ENCODE peak calls at places on chromosomes 12 and 14, in four cellular contexts. One of them, this sample, is unnamed.
A peak's percentile ranks its signal among the peaks of the same experiment; 100 is the strongest.

GRCh38 chr14:63175531-63175930 is 28.7 kb upstream of the RHOJ start:
- DNase-seq in GDM1: no peak
- DNase-seq in activated B cell treated with CpG ODN at 0.5 μM for 24 hours: no peak
- DNase-seq in NCI-H1417: no peak
- DNase-seq in this sample: no peak

GRCh38 chr14:93037354-93037753 is 78.4 kb downstream of the ITPK1 start:
- DNase-seq in GDM1: no peak
- DNase-seq in activated B cell treated with CpG ODN at 0.5 μM for 24 hours: no peak
- DNase-seq in NCI-H1417: no peak
- DNase-seq in this sample: no peak

GRCh38 chr14:104435147-104436046 is 144.2 kb upstream of the C14orf180 start:
- DNase-seq in GDM1: no peak
- DNase-seq in activated B cell treated with CpG ODN at 0.5 μM for 24 hours: no peak
- DNase-seq in NCI-H1417: no peak
- DNase-seq in this sample: no peak

GRCh38 chr14:100807979-100808734 is 17.8 kb upstream of the MEG3 start:
- DNase-seq in GDM1: no peak
- DNase-seq in activated B cell treated with CpG ODN at 0.5 μM for 24 hours: no peak
- DNase-seq in NCI-H1417: no peak
- DNase-seq in this sample: no peak

GRCh38 chr14:64620910-64621309 is 71.1 kb downstream of the PPP1R36 start:
- DNase-seq in GDM1: no peak
- DNase-seq in activated B cell treated with CpG ODN at 0.5 μM for 24 hours: no peak
- DNase-seq in NCI-H1417: no peak
- DNase-seq in this sample: no peak

GRCh38 chr12:32718926-32719325 is 36.8 kb downstream of the YARS2 start:
- DNase-seq in GDM1: no peak
- DNase-seq in activated B cell treated with CpG ODN at 0.5 μM for 24 hours: no peak
- DNase-seq in NCI-H1417: no peak
- DNase-seq in this sample: no peak

GRCh38 chr12:91140660-91141045 is 29.4 kb upstream of the LUM start:
- DNase-seq in GDM1: no peak
- DNase-seq in activated B cell treated with CpG ODN at 0.5 μM for 24 hours: no peak
- DNase-seq in NCI-H1417: no peak
- DNase-seq in this sample: no peak

GRCh38 chr12:26112232-26112631 is 12.6 kb downstream of the BHLHE41 start:
- DNase-seq in GDM1: no peak
- DNase-seq in activated B cell treated with CpG ODN at 0.5 μM for 24 hours: no peak
- DNase-seq in NCI-H1417: no peak
- DNase-seq in this sample: no peak

GRCh38 chr12:104555650-104556049 is 98.9 kb downstream of the CHST11 start:
- DNase-seq in GDM1: no peak
- DNase-seq in activated B cell treated with CpG ODN at 0.5 μM for 24 hours: no peak
- DNase-seq in NCI-H1417: peak; percentile 19
- DNase-seq in this sample: no peak

GRCh38 chr12:81639196-81639595 is 120.0 kb downstream of the PPFIA2 start:
- DNase-seq in GDM1: no peak
- DNase-seq in activated B cell treated with CpG ODN at 0.5 μM for 24 hours: no peak
- DNase-seq in NCI-H1417: no peak
- DNase-seq in this sample: no peak

GRCh38 chr12:12207746-12208145 is 59.1 kb downstream of the LRP6 start:
- DNase-seq in GDM1: no peak
- DNase-seq in activated B cell treated with CpG ODN at 0.5 μM for 24 hours: no peak
- DNase-seq in NCI-H1417: no peak
- DNase-seq in this sample: peak; percentile 26

GRCh38 chr14:64806202-64806861 is 73.4 kb downstream of the SPTB start:
- DNase-seq in GDM1: no peak
- DNase-seq in activated B cell treated with CpG ODN at 0.5 μM for 24 hours: no peak
- DNase-seq in NCI-H1417: no peak
- DNase-seq in this sample: no peak

GRCh38 chr12:54596526-54596946 is 8.1 kb upstream of the PPP1R1A start:
- DNase-seq in GDM1: no peak
- DNase-seq in activated B cell treated with CpG ODN at 0.5 μM for 24 hours: no peak
- DNase-seq in NCI-H1417: peak; percentile 56
- DNase-seq in this sample: peak; percentile 67

GRCh38 chr14:53011053-53011462 is 60.2 kb upstream of the FERMT2 start:
- DNase-seq in GDM1: no peak
- DNase-seq in activated B cell treated with CpG ODN at 0.5 μM for 24 hours: no peak
- DNase-seq in NCI-H1417: no peak
- DNase-seq in this sample: no peak

GRCh38 chr12:18430425-18431048 is 169.2 kb downstream of the PIK3C2G start:
- DNase-seq in GDM1: peak; percentile 11
- DNase-seq in activated B cell treated with CpG ODN at 0.5 μM for 24 hours: no peak
- DNase-seq in NCI-H1417: peak; percentile 36
- DNase-seq in this sample: peak; percentile 79

GRCh38 chr12:110732572-110732971 is 10.1 kb downstream of the PPP1CC start:
- DNase-seq in GDM1: no peak
- DNase-seq in activated B cell treated with CpG ODN at 0.5 μM for 24 hours: no peak
- DNase-seq in NCI-H1417: no peak
- DNase-seq in this sample: no peak

GRCh38 chr14:76920572-76921175 is 94.5 kb downstream of the LRRC74A start:
- DNase-seq in GDM1: no peak
- DNase-seq in activated B cell treated with CpG ODN at 0.5 μM for 24 hours: no peak
- DNase-seq in NCI-H1417: peak; percentile 98
- DNase-seq in this sample: peak; percentile 51

GRCh38 chr12:102454808-102455760 is 25.3 kb downstream of the IGF1 start:
- DNase-seq in GDM1: no peak
- DNase-seq in activated B cell treated with CpG ODN at 0.5 μM for 24 hours: no peak
- DNase-seq in NCI-H1417: no peak
- DNase-seq in this sample: no peak

GRCh38 chr12:76876696-76877229 is 2.1 kb downstream of the CSRP2 start:
- DNase-seq in GDM1: no peak
- DNase-seq in activated B cell treated with CpG ODN at 0.5 μM for 24 hours: no peak
- DNase-seq in NCI-H1417: no peak
- DNase-seq in this sample: no peak

GRCh38 chr12:96258451-96258933 is 64.3 kb downstream of the ELK3 start:
- DNase-seq in GDM1: no peak
- DNase-seq in activated B cell treated with CpG ODN at 0.5 μM for 24 hours: no peak
- DNase-seq in NCI-H1417: no peak
- DNase-seq in this sample: no peak

GRCh38 chr14:28308727-28309126 is 457.9 kb upstream of the FOXG1 start:
- DNase-seq in GDM1: no peak
- DNase-seq in activated B cell treated with CpG ODN at 0.5 μM for 24 hours: no peak
- DNase-seq in NCI-H1417: no peak
- DNase-seq in this sample: no peak

GRCh38 chr12:72388322-72388721 is 116.2 kb downstream of the TRHDE start:
- DNase-seq in GDM1: no peak
- DNase-seq in activated B cell treated with CpG ODN at 0.5 μM for 24 hours: no peak
- DNase-seq in NCI-H1417: no peak
- DNase-seq in this sample: no peak

GRCh38 chr14:76908834-76909233 is 82.6 kb downstream of the LRRC74A start:
- DNase-seq in GDM1: peak; percentile 96
- DNase-seq in activated B cell treated with CpG ODN at 0.5 μM for 24 hours: peak; percentile 39
- DNase-seq in NCI-H1417: no peak
- DNase-seq in this sample: no peak

GRCh38 chr12:233615-233968 is 19.6 kb upstream of the SLC6A12 start:
- DNase-seq in GDM1: no peak
- DNase-seq in activated B cell treated with CpG ODN at 0.5 μM for 24 hours: no peak
- DNase-seq in NCI-H1417: peak; percentile 45
- DNase-seq in this sample: no peak

GRCh38 chr12:76013603-76014002 is 18.0 kb downstream of the PHLDA1 start:
- DNase-seq in GDM1: no peak
- DNase-seq in activated B cell treated with CpG ODN at 0.5 μM for 24 hours: no peak
- DNase-seq in NCI-H1417: no peak
- DNase-seq in this sample: no peak

GRCh38 chr12:12546314-12546772 is 16.3 kb downstream of the DUSP16 start:
- DNase-seq in GDM1: no peak
- DNase-seq in activated B cell treated with CpG ODN at 0.5 μM for 24 hours: no peak
- DNase-seq in NCI-H1417: peak; percentile 50
- DNase-seq in this sample: no peak

GRCh38 chr12:62684586-62685295 is 218.1 kb downstream of the MON2 start:
- DNase-seq in GDM1: no peak
- DNase-seq in activated B cell treated with CpG ODN at 0.5 μM for 24 hours: no peak
- DNase-seq in NCI-H1417: no peak
- DNase-seq in this sample: no peak

GRCh38 chr12:132436791-132437251 is 53.1 kb upstream of the FBRSL1 start:
- DNase-seq in GDM1: no peak
- DNase-seq in activated B cell treated with CpG ODN at 0.5 μM for 24 hours: no peak
- DNase-seq in NCI-H1417: no peak
- DNase-seq in this sample: no peak

GRCh38 chr12:55637467-55637866 is 775 bp downstream of the OR10P1 start:
- DNase-seq in GDM1: no peak
- DNase-seq in activated B cell treated with CpG ODN at 0.5 μM for 24 hours: no peak
- DNase-seq in NCI-H1417: no peak
- DNase-seq in this sample: no peak

GRCh38 chr12:121293603-121294002 is 2.9 kb downstream of the CAMKK2 start:
- DNase-seq in GDM1: no peak
- DNase-seq in activated B cell treated with CpG ODN at 0.5 μM for 24 hours: no peak
- DNase-seq in NCI-H1417: no peak
- DNase-seq in this sample: no peak